ENCODE peak calls at places on chromosomes 16 and 17, in nine cellular contexts. Z, N, J, T, G, R, F, V and U are unnamed samples.
A peak's percentile ranks its signal among the peaks of the same experiment; 100 is the strongest.

GRCh38 chr17:58335061-58335731 is 6.6 kb upstream of the TSPOAP1 start:
- DNase-seq in R (no peak), Z (no peak), N (no peak), V (no peak), J (no peak), G (no peak), F (no peak), T (peak; percentile 64), U (no peak)

GRCh38 chr16:68328151-68328859 is 17.5 kb downstream of the PRMT7 start:
- DNase-seq in J (peak; percentile 73), R (peak; percentile 81), G (peak; percentile 85), Z (peak; percentile 90), F (peak; percentile 81), V (peak; percentile 81), T (peak; percentile 91), N (peak; percentile 85), U (peak; percentile 88)

GRCh38 chr17:65538679-65539529 is 22.5 kb downstream of the AXIN2 start:
- DNase-seq in J (no peak), Z (no peak), R (no peak), N (no peak), V (no peak), G (no peak), F (no peak), T (no peak), U (no peak)

GRCh38 chr16:14375132-14375491 is 254.9 kb downstream of the PARN start:
- DNase-seq in F (peak; percentile 60), J (no peak), G (no peak), R (no peak), N (no peak), T (no peak), V (no peak), Z (no peak), U (no peak)

GRCh38 chr16:1983053-1983543 is 895 bp upstream of the GFER start:
- DNase-seq in G (no peak), R (no peak), N (no peak), J (no peak), V (no peak), Z (no peak), T (no peak), F (no peak), U (no peak)

GRCh38 chr16:10202650-10203049 is 20.4 kb upstream of the GRIN2A start:
- DNase-seq in F (no peak), Z (no peak), V (no peak), T (no peak), G (no peak), J (no peak), R (no peak), N (no peak), U (no peak)

GRCh38 chr17:35243459-35244204 is 760 bp downstream of the SLFN5 start:
- DNase-seq in F (peak; percentile 72), N (peak; percentile 86), G (peak; percentile 83), R (peak; percentile 54), Z (peak; percentile 40), V (peak; percentile 69), T (peak; percentile 79), J (peak; percentile 56), U (peak; percentile 69)

GRCh38 chr17:16915752-16916556 is 56.0 kb downstream of the TNFRSF13B start:
- DNase-seq in J (no peak), Z (peak; percentile 75), G (peak; percentile 67), N (peak; percentile 56), V (peak; percentile 28), R (peak; percentile 57), F (peak; percentile 40), T (peak; percentile 85), U (peak; percentile 76)

GRCh38 chr17:77400445-77400870 is 259.7 kb downstream of the SEC14L1 start:
- DNase-seq in Z (no peak), G (peak; percentile 73), J (no peak), R (peak; percentile 46), F (peak; percentile 53), V (no peak), N (no peak), T (peak; percentile 82), U (no peak)

GRCh38 chr17:63819585-63820537 is 7.4 kb upstream of the PSMC5 start:
- DNase-seq in V (no peak), Z (no peak), G (no peak), T (no peak), N (no peak), F (no peak), J (no peak), R (no peak), U (no peak)

GRCh38 chr17:57622886-57623433 is 122.1 kb downstream of the CCDC182 start:
- DNase-seq in Z (peak; percentile 45), V (peak; percentile 92), R (no peak), G (peak; percentile 28), F (peak; percentile 36), J (no peak), T (peak; percentile 70), N (peak; percentile 71), U (peak; percentile 35)

GRCh38 chr17:68228817-68229570 is 18.8 kb upstream of the AMZ2 start:
- DNase-seq in N (no peak), V (no peak), Z (no peak), J (no peak), G (no peak), T (peak; percentile 39), R (no peak), F (no peak), U (no peak)

GRCh38 chr16:1762879-1763520 is 8.3 kb downstream of the NME3 start:
- DNase-seq in J (no peak), G (no peak), F (no peak), T (no peak), Z (no peak), N (no peak), R (no peak), V (no peak), U (no peak)

GRCh38 chr17:1716076-1716911 is 6.1 kb upstream of the TLCD2 start:
- DNase-seq in T (peak; percentile 100), N (peak; percentile 100), Z (peak; percentile 100), V (peak; percentile 100), J (peak; percentile 100), G (peak; percentile 100), F (peak; percentile 100), R (peak; percentile 100), U (peak; percentile 100)

GRCh38 chr16:74304164-74304834 is 7.7 kb downstream of the PSMD7 start:
- DNase-seq in J (no peak), N (no peak), Z (peak; percentile 23), G (no peak), F (no peak), T (no peak), R (no peak), V (no peak), U (no peak)

GRCh38 chr17:59753522-59754467 is 46.3 kb downstream of the VMP1 start:
- DNase-seq in F (peak; percentile 87), G (no peak), T (no peak), J (no peak), V (peak; percentile 84), R (no peak), Z (peak; percentile 81), N (no peak), U (peak; percentile 86)

GRCh38 chr16:62041401-62041800 is 5.2 kb upstream of the CDH8 start:
- DNase-seq in Z (peak; percentile 5), V (peak; percentile 1), R (no peak), T (no peak), N (no peak), J (no peak), F (peak; percentile 47), G (no peak), U (peak; percentile 45)

GRCh38 chr16:76959166-76959565 is 231.8 kb upstream of the MON1B start:
- DNase-seq in T (no peak), V (no peak), N (no peak), R (no peak), G (no peak), Z (no peak), J (no peak), F (no peak), U (peak; percentile 11)

GRCh38 chr17:70622382-70623260 is 453.3 kb downstream of the KCNJ2 start:
- DNase-seq in F (peak; percentile 8), G (no peak), Z (peak; percentile 25), R (peak; percentile 51), J (no peak), V (no peak), N (no peak), T (peak; percentile 58), U (peak; percentile 75)
- TF ChIP-seq CTCF in F (peak; percentile 57), G (no peak), Z (peak; percentile 67), R (no peak), J (no peak), V (peak; percentile 69), N (peak; percentile 66), T (peak; percentile 20), U (peak; percentile 68)

DNA sequence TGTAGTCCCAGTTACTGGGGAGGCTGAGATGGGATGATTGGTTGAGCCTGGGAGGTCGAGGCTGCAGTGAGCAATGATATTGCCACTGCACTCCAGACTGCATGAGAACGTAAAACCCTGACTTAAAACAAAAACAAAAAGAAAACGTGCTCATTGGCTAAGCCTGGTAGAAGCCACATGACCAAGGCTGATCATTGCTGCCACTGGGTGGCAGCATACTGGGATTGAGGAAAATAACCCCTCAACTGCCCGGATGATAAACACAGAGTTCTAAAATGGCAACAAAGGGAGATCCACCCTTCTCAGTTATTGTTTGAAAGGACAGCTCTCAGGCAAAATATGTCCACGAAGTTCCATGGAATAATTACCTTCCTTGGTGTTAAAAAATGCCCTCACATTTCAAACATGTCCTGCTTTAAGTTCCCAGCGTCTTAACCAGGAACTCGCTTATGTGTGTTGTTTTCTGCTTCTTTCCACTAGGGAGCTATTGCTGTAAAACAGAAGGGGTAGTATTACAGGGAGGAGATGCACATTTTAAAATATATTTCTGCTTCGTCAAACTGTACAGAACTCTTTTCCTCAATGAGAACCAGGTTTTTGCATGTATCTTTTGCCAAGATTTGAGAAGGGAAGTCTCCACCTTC is 675.3 kb downstream of the MAF start:
- DNase-seq in G (no peak), Z (peak; percentile 16), V (no peak), F (no peak), J (no peak), N (no peak), R (no peak), T (peak; percentile 80), U (peak; percentile 33)
- TF ChIP-seq CTCF in G (peak; percentile 21), Z (peak; percentile 42), V (peak; percentile 59), F (peak; percentile 18), J (no peak), N (peak; percentile 63), R (peak; percentile 18), T (peak; percentile 56), U (peak; percentile 53)

GRCh38 chr16:12455287-12455798 is 348.3 kb downstream of the CPPED1 start:
- DNase-seq in V (peak; percentile 58), N (no peak), F (peak; percentile 63), G (no peak), Z (peak; percentile 37), T (peak; percentile 74), J (no peak), R (peak; percentile 46), U (peak; percentile 56)
- TF ChIP-seq CTCF in V (peak; percentile 97), N (peak; percentile 92), F (peak; percentile 87), G (peak; percentile 61), Z (peak; percentile 75), T (peak; percentile 89), J (peak; percentile 45), R (peak; percentile 61), U (peak; percentile 95)

DNA sequence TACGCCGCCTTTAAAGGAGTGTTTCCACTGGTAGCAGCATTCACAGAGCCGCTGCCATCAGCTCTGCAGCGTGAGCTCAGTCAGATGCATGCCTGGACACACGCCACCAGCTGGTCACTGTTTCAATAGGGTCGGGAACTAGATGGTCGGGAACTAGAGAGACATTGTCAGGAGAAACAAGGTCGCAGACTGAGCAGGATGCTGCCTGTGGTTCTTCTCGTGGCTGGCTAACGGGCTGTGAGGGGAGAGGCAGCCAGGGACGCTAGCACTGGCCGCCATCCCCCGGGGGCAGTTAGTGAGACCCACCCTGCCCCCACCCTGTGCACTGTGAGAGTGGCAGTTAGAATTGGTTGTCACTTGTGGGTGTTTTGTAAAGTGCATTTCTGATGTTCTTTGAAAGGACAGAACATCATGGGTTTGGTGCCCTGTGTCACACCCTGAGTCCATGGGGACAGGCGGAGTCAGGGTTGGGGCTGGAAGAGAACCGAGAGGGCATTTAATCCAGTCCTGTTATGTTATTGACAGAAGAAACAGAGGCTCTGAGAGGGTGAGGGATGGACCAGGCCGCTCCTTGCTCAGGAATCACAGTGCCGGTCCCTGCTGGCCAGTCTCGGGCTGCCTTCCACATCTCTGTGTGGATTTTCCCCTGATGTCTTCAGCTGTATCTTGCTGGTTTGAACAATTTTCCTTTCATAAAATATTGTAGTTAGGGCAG is 86.4 kb downstream of the SPECC1 start:
- DNase-seq in G (peak; percentile 92), J (peak; percentile 59), R (no peak), Z (peak; percentile 67), F (peak; percentile 35), T (no peak), V (peak; percentile 49), N (peak; percentile 77), U (peak; percentile 16)
- TF ChIP-seq CTCF in G (peak; percentile 35), J (peak; percentile 39), R (no peak), Z (peak; percentile 70), F (peak; percentile 52), T (no peak), V (peak; percentile 67), N (peak; percentile 50), U (no peak)